ENCODE peak calls at places on chromosomes 12 and 14, in eight cellular contexts. F is AG09319; A is right lobe of liver; U is Kasumi-1; I is CMK; R is stimulated activated CD4-positive, alpha-beta T cell treated with anti-CD3 and anti-CD28 coated beads, TNF-alpha, amount 100 ng/mL, for 1 hour; C is body of pancreas; S is CD8-positive, alpha-beta memory T cell. P is an unnamed sample.

GRCh38 chr12:94730846-94731245 is 80.5 kb upstream of the TMCC3 start:
- DNase-seq in F (no peak), A (no peak), U (no peak), I (no peak), R (no peak), C (no peak), S (no peak), P (no peak)

GRCh38 chr12:47990351-47991105 is 13.7 kb downstream of the COL2A1 start:
- DNase-seq in F (no peak), A (no peak), U (peak), I (no peak), R (peak), C (no peak), S (peak), P (no peak)

GRCh38 chr14:67963960-67964359 is 144.4 kb downstream of the RAD51B start:
- DNase-seq in F (no peak), A (no peak), U (no peak), I (no peak), R (no peak), C (no peak), S (no peak), P (no peak)

GRCh38 chr12:54016478-54016964 is 7.7 kb downstream of the HOXC8 start:
- DNase-seq in F (no peak), A (no peak), U (no peak), I (no peak), R (no peak), C (no peak), S (no peak), P (peak)

GRCh38 chr12:52319097-52319496 is 2.1 kb downstream of the KRT83 start:
- DNase-seq in F (no peak), A (peak), U (no peak), I (no peak), R (no peak), C (peak), S (no peak), P (no peak)

GRCh38 chr12:74889563-74890236 is 319.9 kb downstream of the KCNC2 start:
- DNase-seq in F (no peak), A (no peak), U (no peak), I (no peak), R (no peak), C (no peak), S (no peak), P (no peak)

GRCh38 chr14:69316449-69317391 is 56.8 kb downstream of the GALNT16 start:
- DNase-seq in F (peak), A (peak), U (no peak), I (no peak), R (no peak), C (peak), S (no peak), P (peak)

GRCh38 chr12:71183018-71183417 is 25.2 kb upstream of the TSPAN8 start:
- DNase-seq in F (no peak), A (no peak), U (no peak), I (no peak), R (no peak), C (no peak), S (no peak), P (no peak)

GRCh38 chr12:45727994-45728624 is 1.4 kb upstream of the ARID2 start:
- DNase-seq in F (no peak), A (peak), U (no peak), I (no peak), R (no peak), C (no peak), S (no peak), P (no peak)

GRCh38 chr14:102209224-102209966 is 69.7 kb downstream of the WDR20 start:
- DNase-seq in F (no peak), A (peak), U (no peak), I (no peak), R (no peak), C (no peak), S (no peak), P (no peak)

GRCh38 chr12:67457799-67458680 is 188.9 kb downstream of the CAND1 start:
- DNase-seq in F (no peak), A (no peak), U (peak), I (no peak), R (no peak), C (no peak), S (no peak), P (no peak)

GRCh38 chr12:115528466-115528865 is 749.0 kb downstream of the MED13L start:
- DNase-seq in F (no peak), A (no peak), U (no peak), I (no peak), R (no peak), C (no peak), S (no peak), P (no peak)

GRCh38 chr14:29908652-29909577 is 18.7 kb downstream of the PRKD1 start:
- DNase-seq in F (no peak), A (no peak), U (no peak), I (no peak), R (no peak), C (no peak), S (no peak), P (no peak)

GRCh38 chr12:105228494-105228893 is 7.5 kb downstream of the APPL2 start:
- DNase-seq in F (no peak), A (no peak), U (no peak), I (no peak), R (no peak), C (no peak), S (no peak), P (peak)

GRCh38 chr14:104682107-104682593 is 7.3 kb upstream of the INF2 start:
- DNase-seq in F (no peak), A (no peak), U (no peak), I (no peak), R (no peak), C (peak), S (no peak), P (no peak)

GRCh38 chr12:93167841-93168492 is 209.8 kb upstream of the NUDT4 start:
- DNase-seq in F (no peak), A (no peak), U (peak), I (no peak), R (no peak), C (peak), S (no peak), P (no peak)

GRCh38 chr12:69290545-69291277 is 51.3 kb downstream of the CPSF6 start:
- DNase-seq in F (peak), A (peak), U (peak), I (peak), R (peak), C (peak), S (peak), P (no peak)

GRCh38 chr12:2049604-2050540 is 2.9 kb upstream of the CACNA1C start:
- DNase-seq in F (no peak), A (no peak), U (no peak), I (no peak), R (no peak), C (no peak), S (no peak), P (no peak)

GRCh38 chr12:27733052-27733656 is 22.5 kb downstream of the MRPS35 start:
- DNase-seq in F (no peak), A (no peak), U (peak), I (no peak), R (no peak), C (peak), S (no peak), P (no peak)

GRCh38 chr12:39426636-39427245 is 16.2 kb downstream of the KIF21A start:
- DNase-seq in F (no peak), A (no peak), U (no peak), I (no peak), R (no peak), C (no peak), S (no peak), P (peak)

GRCh38 chr12:71685312-71685906 is 473 bp upstream of the TMEM19 start:
- DNase-seq in F (no peak), A (no peak), U (no peak), I (no peak), R (no peak), C (peak), S (no peak), P (no peak)

GRCh38 chr12:1995205-1995896 is 8.9 kb downstream of the DCP1B start:
- DNase-seq in F (no peak), A (no peak), U (no peak), I (no peak), R (no peak), C (no peak), S (no peak), P (no peak)

P was measured in GM04503.